ENCODE peak calls at places on chromosomes 5 and 9, in seven cellular contexts. F is H1, N is mesendoderm, D is H9, C is trophoblast cell, Z is neuronal stem cell, K is IMR-90. V is an unnamed sample.

GRCh38 chr9:128787583-128788156 is 617 bp downstream of the TBC1D13 start:
- DNase-seq in C (no peak), K (no peak), D (no peak), Z (no peak), N (peak; percentile 41), F (no peak), V (peak; percentile 38)

GRCh38 chr9:19782005-19782404 is 6.8 kb downstream of the SLC24A2 start:
- DNase-seq in F (no peak), Z (no peak), C (no peak), N (peak; percentile 44), D (no peak), K (no peak), V (peak; percentile 1)

GRCh38 chr9:21450733-21451394 is 10.6 kb downstream of the IFNA1 start:
- DNase-seq in N (peak; percentile 58), K (peak; percentile 55), F (no peak), D (no peak), C (peak; percentile 60), Z (no peak), V (no peak)

GRCh38 chr9:17018001-17018491 is 116.8 kb upstream of the CNTLN start:
- DNase-seq in F (no peak), D (no peak), Z (no peak), N (no peak), K (peak; percentile 75), C (no peak), V (no peak)

GRCh38 chr5:115579216-115579615 is 23.1 kb downstream of the TICAM2 start:
- DNase-seq in F (no peak), D (no peak), K (no peak), C (no peak), N (no peak), Z (no peak), V (no peak)

GRCh38 chr5:102561894-102562760 is 63.3 kb upstream of the SLCO6A1 start:
- DNase-seq in K (peak; percentile 1), D (peak; percentile 84), Z (peak; percentile 27), C (peak; percentile 24), N (peak; percentile 90), F (peak; percentile 82), V (peak; percentile 36)

GRCh38 chr5:115472601-115473000 is 72.0 kb downstream of the FEM1C start:
- DNase-seq in Z (no peak), D (no peak), N (no peak), K (no peak), C (no peak), F (no peak), V (no peak)

GRCh38 chr9:108290839-108291585 is 564.8 kb downstream of the ACTL7B start:
- DNase-seq in N (no peak), Z (no peak), K (no peak), F (no peak), D (no peak), C (no peak), V (no peak)

GRCh38 chr5:17054911-17055310 is 118.8 kb upstream of the MYO10 start:
- DNase-seq in C (no peak), F (no peak), D (no peak), K (peak; percentile 36), N (no peak), Z (no peak), V (no peak)

GRCh38 chr5:167639761-167640160 is 651.7 kb upstream of the WWC1 start:
- DNase-seq in Z (no peak), F (no peak), C (peak; percentile 58), N (no peak), D (no peak), K (no peak), V (peak; percentile 62)

GRCh38 chr9:115264333-115264732 is 146.4 kb upstream of the TNC start:
- DNase-seq in D (no peak), K (peak; percentile 71), Z (no peak), C (no peak), F (no peak), N (no peak), V (no peak)

GRCh38 chr9:76269789-76270188 is 124.4 kb downstream of the RFK start:
- DNase-seq in C (no peak), D (no peak), Z (no peak), K (peak; percentile 60), F (no peak), N (no peak), V (peak; percentile 70)

DNA sequence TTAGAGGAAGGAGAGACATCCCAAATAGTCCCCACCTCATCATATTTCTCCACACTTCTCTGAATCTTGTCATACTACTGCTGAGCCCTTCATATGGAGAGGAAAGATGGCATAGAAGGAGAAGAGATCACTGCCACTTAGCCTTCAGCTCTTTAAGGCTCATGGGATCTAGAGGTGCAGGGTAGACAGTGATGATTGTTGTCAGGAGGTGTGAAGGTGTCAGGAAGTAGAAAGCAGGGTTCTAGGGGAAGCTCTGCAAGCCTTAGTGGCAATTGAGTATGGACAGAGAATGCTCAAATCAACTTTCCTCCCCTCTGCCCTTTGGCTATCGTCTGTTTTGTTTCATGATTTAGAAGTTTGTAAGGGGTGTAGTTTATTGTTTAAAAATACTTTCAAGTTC is 505.7 kb downstream of the ZNF608 start:
- DNase-seq in K (no peak), F (no peak), Z (no peak), D (no peak), N (no peak), C (no peak), V (no peak)
- H2BK120ac ChIP-seq in K (no peak overlapping the region), F (no peak overlapping the region), Z (no peak overlapping the region), D (no peak overlapping the region), N (no peak overlapping the region), C (no peak overlapping the region), V (no peak overlapping the region)

DNA sequence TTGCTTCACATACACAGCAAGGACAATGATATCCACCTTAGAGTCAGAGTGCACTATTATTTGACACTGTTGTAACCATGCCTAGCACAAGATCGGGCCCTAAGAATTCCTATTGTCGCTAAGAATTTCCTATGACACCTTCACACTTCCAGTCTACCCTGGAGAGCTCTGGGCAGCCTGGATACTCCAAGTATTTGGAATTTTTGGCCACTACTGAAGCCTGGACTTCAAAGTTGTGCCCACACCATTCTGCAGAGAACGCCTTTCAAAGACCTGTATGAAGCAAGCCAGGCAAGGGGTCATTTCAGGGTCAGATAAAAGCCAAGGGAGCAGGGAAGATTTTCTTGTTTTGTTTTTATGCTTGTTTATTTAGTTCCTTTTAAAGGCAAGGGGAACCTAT is 179.7 kb downstream of the PAPPA start:
- DNase-seq in D (no peak), Z (no peak), F (no peak), K (no peak), C (no peak), N (no peak), V (no peak)
- H2BK120ac ChIP-seq in D (no peak overlapping the region), Z (no peak overlapping the region), F (no peak overlapping the region), K (no peak overlapping the region), C (no peak overlapping the region), N (no peak overlapping the region), V (no peak overlapping the region)

DNA sequence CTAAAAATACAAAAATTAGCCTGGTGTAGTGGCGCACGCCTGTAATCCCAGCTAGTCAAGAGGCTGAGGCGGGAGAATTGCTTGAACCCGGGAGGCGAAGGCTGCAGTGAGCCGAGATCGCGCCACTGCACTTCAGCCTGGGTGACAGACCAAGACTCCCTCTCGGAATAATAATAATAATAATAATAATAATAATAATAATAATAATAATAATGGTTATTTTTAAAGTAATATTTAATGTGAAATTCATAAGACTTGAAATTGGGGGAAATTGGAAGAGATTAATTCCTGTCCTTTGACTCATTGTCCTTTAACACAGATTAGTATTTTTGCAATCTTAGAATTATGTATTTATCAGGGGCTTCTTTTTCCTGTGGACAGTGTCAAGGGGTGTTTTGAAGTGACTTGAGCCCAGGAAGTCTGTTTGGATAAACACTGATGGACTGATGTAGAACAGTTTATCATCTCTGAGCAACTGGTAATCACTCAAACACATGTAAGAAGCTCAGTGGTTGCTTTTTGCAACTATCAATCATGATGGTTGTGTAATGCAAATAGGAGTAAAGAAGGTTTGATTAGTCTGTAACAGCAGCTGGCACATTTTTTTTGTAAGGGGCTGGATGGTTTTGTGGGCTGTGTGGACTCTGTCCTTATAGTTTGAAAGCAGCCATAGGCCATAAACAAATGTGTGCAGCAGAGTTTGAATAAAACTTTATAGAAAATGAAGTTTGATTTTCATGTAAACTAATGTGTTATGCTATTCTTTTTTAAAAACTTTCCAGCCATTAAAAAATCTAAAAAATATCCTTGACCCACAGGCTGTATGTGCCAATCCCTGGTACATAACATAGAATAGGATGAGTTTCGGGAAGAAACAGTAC is 93.5 kb downstream of the F2RL2 start:
- DNase-seq in C (no peak), D (no peak), K (no peak), N (no peak), F (no peak), Z (no peak), V (no peak)
- H2BK120ac ChIP-seq in C (no peak overlapping the region), D (no peak overlapping the region), K (no peak overlapping the region), N (no peak overlapping the region), F (no peak overlapping the region), Z (no peak overlapping the region), V (no peak overlapping the region)

DNA sequence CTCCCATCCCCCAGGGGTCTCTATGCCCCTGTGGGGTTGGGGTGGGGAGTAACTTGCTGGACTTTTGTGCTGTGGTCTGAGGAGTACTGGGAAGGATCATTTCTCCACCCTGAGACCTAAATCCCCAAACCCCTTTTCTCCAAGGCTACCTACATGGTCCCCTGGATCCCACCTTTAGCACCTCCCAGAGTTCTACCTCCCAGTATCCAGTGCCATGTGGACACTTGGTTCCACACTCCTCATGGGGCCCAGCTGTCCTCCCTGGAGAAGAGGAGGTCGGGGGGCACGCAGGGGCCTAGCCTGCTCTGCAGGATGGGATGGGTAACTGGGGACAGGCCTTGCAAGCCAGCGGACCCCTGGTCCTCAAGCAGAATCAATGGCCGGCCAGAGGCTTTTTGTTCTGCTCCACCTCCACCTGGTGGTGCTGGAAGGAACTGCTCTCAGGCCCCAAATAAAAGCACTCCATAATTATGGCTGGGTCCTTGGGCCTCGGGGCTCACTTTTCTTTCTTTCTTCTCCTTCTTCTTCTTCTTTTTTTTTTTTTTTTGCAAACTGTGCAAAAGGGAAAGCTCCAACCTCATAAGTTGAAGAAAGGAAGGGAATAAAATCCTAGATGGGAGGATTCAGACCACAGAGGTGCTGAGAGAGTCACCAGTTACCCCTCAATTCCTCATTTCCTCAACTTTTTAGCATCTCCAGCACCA is 68.4 kb downstream of the PSD2 start:
- DNase-seq in D (peak; percentile 70), N (peak; percentile 65), Z (peak; percentile 65), F (peak; percentile 89), C (peak; percentile 60), K (peak; percentile 41), V (peak; percentile 52)
- H2BK120ac ChIP-seq in D (no peak overlapping the region), N (no peak overlapping the region), Z (no peak overlapping the region), F (no peak overlapping the region), C (no peak overlapping the region), K (no peak overlapping the region), V (no peak overlapping the region)

DNA sequence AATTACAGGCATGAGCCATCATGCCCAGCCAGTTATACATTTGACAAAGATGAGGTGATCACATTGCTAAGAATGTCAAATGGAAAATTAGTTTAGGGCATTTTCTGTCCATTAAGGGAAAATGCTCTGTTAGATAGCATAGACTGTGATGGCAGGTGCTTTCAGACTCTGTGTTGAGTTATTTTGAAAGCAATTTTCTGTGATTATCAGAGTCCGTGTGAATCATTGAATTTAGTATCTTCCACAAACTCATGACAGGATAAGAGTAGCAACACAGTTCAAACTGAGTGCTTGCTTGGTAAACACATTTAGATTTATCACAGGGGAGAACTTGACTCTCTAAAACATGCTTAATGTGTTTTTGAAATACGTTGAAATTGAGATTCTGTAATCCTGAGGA is 69.0 kb downstream of the GAPVD1 start:
- DNase-seq in F (no peak), D (no peak), N (no peak), K (no peak), Z (no peak), C (no peak), V (no peak)
- H2BK120ac ChIP-seq in F (no peak overlapping the region), D (no peak overlapping the region), N (no peak overlapping the region), K (no peak overlapping the region), Z (no peak overlapping the region), C (no peak overlapping the region), V (no peak overlapping the region)

DNA sequence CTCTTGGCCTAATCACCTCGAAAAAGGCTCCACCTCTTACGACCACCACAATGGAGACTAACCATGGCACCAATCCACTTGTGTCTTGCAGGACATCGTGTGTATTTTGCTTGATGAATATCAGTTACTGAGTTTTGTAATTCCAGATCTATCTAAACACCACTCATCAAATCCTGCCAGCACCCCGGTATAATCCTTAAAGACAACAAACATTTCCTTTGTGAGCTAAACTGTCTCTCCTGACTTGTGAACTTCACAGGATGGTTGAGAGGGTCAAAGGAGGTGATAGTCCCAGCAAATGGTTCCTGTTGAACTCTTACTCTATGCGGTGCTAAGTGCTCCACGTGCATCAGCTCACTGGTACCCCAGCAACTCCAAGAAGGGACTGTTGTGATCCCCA is 4.0 kb upstream of the TOR1B start:
- DNase-seq in Z (no peak), C (no peak), N (peak; percentile 53), F (no peak), K (no peak), D (no peak), V (no peak)
- H2BK120ac ChIP-seq in Z (no peak overlapping the region), C (no peak overlapping the region), N (no peak overlapping the region), F (no peak overlapping the region), K (no peak overlapping the region), D (no peak overlapping the region), V (no peak overlapping the region)

V was measured in mesenchymal stem cell.